ENCODE peak calls at places on chromosomes 7 and 10, in seven cellular contexts. T is naive thymus-derived CD4-positive, alpha-beta T cell; F is ovary; P is spleen; U is CD4-positive, CD25-positive, alpha-beta regulatory T cell; D is lung; X is left ventricle myocardium inferior. A is an unnamed sample. For H3K9me3, the result is how much of the 10 kb centered on the place peaks cover.

GRCh38 chr10:131203456-131204357 is 107.8 kb downstream of the TCERG1L start:
- DNase-seq in D (no peak), U (no peak), T (no peak), X (no peak), F (peak), P (peak), A (no peak)

GRCh38 chr7:129553861-129554530 is 51.7 kb downstream of the SMKR1 start:
- DNase-seq in U (peak), P (no peak), X (no peak), T (peak), D (no peak), F (no peak), A (peak)

GRCh38 chr7:156236936-156237599 is 403.5 kb upstream of the RNF32 start:
- DNase-seq in X (no peak), D (no peak), P (no peak), U (no peak), F (no peak), T (no peak), A (no peak)

GRCh38 chr7:30727061-30727945 is 24.6 kb upstream of the INMT start:
- DNase-seq in X (no peak), P (peak), D (no peak), T (peak), F (no peak), U (peak), A (peak)

GRCh38 chr7:156156734-156157408 is 344.6 kb upstream of the SHH start:
- DNase-seq in T (no peak), D (no peak), U (no peak), X (no peak), F (no peak), P (no peak), A (no peak)

GRCh38 chr7:259191-259505 is 30.8 kb upstream of the FOXL3 start:
- DNase-seq in U (no peak), D (no peak), T (no peak), F (no peak), X (peak), P (no peak), A (no peak)

GRCh38 chr7:54877683-54878082 is 118.7 kb upstream of the SEC61G start:
- DNase-seq in X (no peak), F (no peak), P (no peak), T (no peak), U (no peak), D (no peak), A (no peak)

GRCh38 chr10:44253769-44254462 is 131.0 kb downstream of the CXCL12 start:
- DNase-seq in U (no peak), D (peak), X (peak), T (no peak), F (peak), P (no peak), A (no peak)

GRCh38 chr7:155618708-155619633 is 25.5 kb upstream of the RBM33 start:
- DNase-seq in X (no peak), U (no peak), F (no peak), T (no peak), D (no peak), P (peak), A (no peak)

GRCh38 chr10:48442090-48442808 is 135.8 kb downstream of the MAPK8 start:
- DNase-seq in X (no peak), T (no peak), P (peak), F (no peak), U (no peak), D (no peak), A (no peak)

GRCh38 chr7:75984130-75985008 is 10.0 kb downstream of the TMEM120A start:
- DNase-seq in U (no peak), F (peak), T (no peak), P (no peak), X (no peak), D (no peak), A (no peak)

GRCh38 chr10:77073066-77073960 is 564.3 kb downstream of the KCNMA1 start:
- DNase-seq in F (peak), P (no peak), T (no peak), X (peak), D (no peak), U (no peak), A (no peak)

GRCh38 chr7:86950360-86950759 is 109.1 kb downstream of the ELAPOR2 start:
- DNase-seq in F (no peak), T (no peak), P (peak), U (no peak), D (no peak), X (no peak), A (peak)

GRCh38 chr10:27252267-27253000 is 11.8 kb upstream of the ACBD5 start:
- DNase-seq in T (peak), U (peak), P (peak), D (peak), X (peak), F (peak), A (peak)

GRCh38 chr10:130025811-130026510 is 61.9 kb upstream of the EBF3 start:
- DNase-seq in U (no peak), P (peak), T (no peak), D (no peak), F (no peak), X (no peak), A (no peak)

DNA sequence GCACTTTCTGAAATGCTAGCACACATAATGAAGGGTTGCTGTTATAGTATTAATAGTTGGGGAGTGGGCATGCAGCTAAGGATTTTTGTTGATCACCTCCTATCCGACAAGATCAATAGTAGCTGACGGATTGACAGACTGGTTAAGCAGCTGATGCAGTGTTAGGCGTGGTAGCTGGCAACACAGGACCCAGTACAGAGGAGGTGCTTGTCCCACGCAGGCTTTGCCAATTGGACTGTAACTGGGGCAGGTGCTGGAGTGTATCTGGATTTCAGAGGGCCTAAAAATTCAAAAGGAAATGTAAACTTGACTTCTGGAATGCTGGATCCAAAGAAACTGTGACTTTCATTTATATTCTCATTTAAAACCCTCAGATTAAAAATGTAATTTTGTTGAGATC is 340.9 kb downstream of the SORCS3 start:
- DNase-seq in P (no peak), F (no peak), T (no peak), U (no peak), X (no peak), D (no peak), A (no peak)
- H3K27ac ChIP-seq in P (no peak), F (no peak), T (no peak), U (no peak), X (no peak), D (no peak), A (no peak)

GRCh38 chr7:24825315-24825917 is 68.2 kb upstream of the GSDME start:
- DNase-seq in T (no peak), D (no peak), P (no peak), X (no peak), F (no peak), U (peak), A (no peak)
- H3K9me3 ChIP-seq in T (under half), D (under half), P (under half), X (under half), F (under half), U (under half), A (under half)

GRCh38 chr10:16891375-16892313 is 74.4 kb upstream of the RSU1 start:
- DNase-seq in D (peak), T (peak), X (peak), P (peak), F (peak), U (peak), A (peak)
- H3K4me3 ChIP-seq in D (no peak), T (no peak), X (no peak), P (peak), F (no peak), U (peak), A (peak)

GRCh38 chr7:14837216-14837615 is 65.3 kb downstream of the DGKB start:
- DNase-seq in P (no peak), D (no peak), T (no peak), X (no peak), F (no peak), U (no peak), A (no peak)

GRCh38 chr7:14834888-14835287 is 67.7 kb downstream of the DGKB start:
- DNase-seq in U (no peak), P (no peak), T (no peak), F (no peak), D (no peak), X (no peak), A (no peak)

GRCh38 chr7:14835399-14835798 is 67.2 kb downstream of the DGKB start:
- DNase-seq in F (no peak), P (no peak), X (no peak), D (no peak), T (no peak), U (no peak), A (no peak)

GRCh38 chr7:14836571-14837189 is 65.9 kb downstream of the DGKB start:
- DNase-seq in T (no peak), F (no peak), D (no peak), P (no peak), X (peak), U (no peak), A (no peak)

DNA sequence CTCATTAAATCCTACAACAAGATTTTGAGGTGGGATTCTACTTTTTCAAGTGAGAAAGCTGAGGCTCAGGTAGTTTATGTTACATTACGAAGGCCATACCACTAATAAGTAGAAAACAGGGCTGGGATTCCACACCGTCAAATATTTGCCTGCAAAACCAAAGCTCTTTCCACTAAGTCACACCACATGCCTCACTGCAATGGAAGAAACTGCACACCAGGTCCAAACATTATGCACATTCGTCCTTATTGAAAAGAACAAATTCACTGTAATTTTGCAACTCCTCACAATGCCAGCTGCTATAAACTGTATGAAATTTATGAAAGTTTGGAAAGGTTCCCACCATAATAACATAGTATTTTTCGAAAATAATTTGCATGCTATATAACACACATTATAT is 66.5 kb downstream of the DGKB start:
- DNase-seq in X (no peak), F (no peak), P (no peak), U (no peak), D (no peak), T (no peak), A (no peak)
- H3K27ac ChIP-seq in X (peak), F (no peak), P (no peak), U (no peak), D (no peak), T (no peak), A (no peak)

DNA sequence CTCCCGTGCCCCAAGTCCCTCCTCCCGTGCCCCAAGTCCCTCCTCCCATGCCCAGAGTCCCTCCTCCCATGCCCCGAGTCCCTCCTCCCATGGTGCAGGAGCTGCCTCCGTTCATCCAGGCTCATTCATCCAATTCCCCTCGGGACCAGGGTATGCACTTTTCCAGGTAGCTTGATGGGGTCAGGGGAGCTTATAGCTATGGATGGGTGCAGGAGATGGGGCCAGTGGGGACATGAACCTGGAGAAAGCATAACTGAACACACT is 201.3 kb downstream of the PTPRN2 start:
- DNase-seq in D (no peak), T (no peak), P (peak), X (no peak), F (no peak), U (no peak), A (no peak)
- H3K9me3 ChIP-seq in D (under half), T (under half), P (under half), X (under half), F (under half), U (under half), A (under half)

DNA sequence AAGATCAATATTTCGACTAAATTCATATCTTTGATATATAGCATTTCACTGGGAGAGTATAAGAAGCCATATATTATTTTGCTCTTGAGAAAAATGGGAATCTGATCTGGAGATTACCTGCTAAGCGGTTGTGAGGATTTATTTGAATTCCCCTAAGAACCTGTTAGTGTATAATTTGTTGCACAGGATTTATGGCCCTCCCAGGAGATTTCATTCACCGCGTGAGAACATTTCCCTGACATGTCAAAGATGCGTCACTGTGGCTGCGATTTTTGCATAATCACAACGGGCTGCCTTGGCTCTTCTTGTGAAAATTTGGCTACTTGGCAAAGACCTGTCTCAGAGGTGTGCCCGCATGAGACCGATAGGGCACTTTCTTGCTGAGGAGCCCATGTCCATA is 184.7 kb upstream of the PFKP start:
- DNase-seq in X (no peak), T (no peak), P (no peak), U (no peak), F (no peak), D (no peak), A (no peak)
- H3K4me3 ChIP-seq in X (no peak), T (no peak), P (no peak), U (no peak), F (no peak), D (no peak), A (no peak)

GRCh38 chr7:105876964-105877601 is 684 bp upstream of the ATXN7L1 start:
- DNase-seq in X (peak), T (peak), F (peak), D (no peak), U (no peak), P (peak), A (no peak)
- H3K27ac ChIP-seq in X (peak), T (peak), F (no peak), D (no peak), U (peak), P (no peak), A (no peak)

GRCh38 chr7:150413640-150414081 is 34.5 kb downstream of the ZNF775 start:
- DNase-seq in F (no peak), X (no peak), U (no peak), P (no peak), D (no peak), T (no peak), A (no peak)
- H3K9me3 ChIP-seq in F (under half), X (under half), U (under half), P (under half), D (under half), T (under half), A (under half)